ENCODE peak calls at places on chromosomes 4 and X, in nine cellular contexts. One of them, this sample, is unnamed.

GRCh38 chr4:6907658-6908191 is 1.9 kb upstream of the TBC1D14 start:
- DNase-seq in smooth muscle cell of the brain vasculature: no peak
- DNase-seq in psoas muscle: no peak
- DNase-seq in left cardiac atrium: peak
- DNase-seq in small intestine: peak
- DNase-seq in GM20000: peak
- DNase-seq in kidney tubule cell: peak
- DNase-seq in fibroblast of lung: peak
- DNase-seq in H1: peak
- DNase-seq in this sample: no peak

GRCh38 chr4:139331185-139331584 is 28.9 kb upstream of the NDUFC1 start:
- DNase-seq in fibroblast of lung: no peak
- DNase-seq in H1: no peak
- DNase-seq in left cardiac atrium: no peak
- DNase-seq in small intestine: no peak
- DNase-seq in psoas muscle: no peak
- DNase-seq in GM20000: no peak
- DNase-seq in smooth muscle cell of the brain vasculature: no peak
- DNase-seq in kidney tubule cell: peak
- DNase-seq in this sample: no peak

GRCh38 chr4:79598801-79599200 is 190.8 kb upstream of the GK2 start:
- DNase-seq in psoas muscle: no peak
- DNase-seq in left cardiac atrium: no peak
- DNase-seq in GM20000: no peak
- DNase-seq in kidney tubule cell: no peak
- DNase-seq in fibroblast of lung: no peak
- DNase-seq in H1: no peak
- DNase-seq in smooth muscle cell of the brain vasculature: no peak
- DNase-seq in small intestine: no peak
- DNase-seq in this sample: no peak

GRCh38 chrX:102899940-102900916 is 36.8 kb upstream of the RAB40AL start:
- DNase-seq in left cardiac atrium: peak
- DNase-seq in psoas muscle: peak
- DNase-seq in smooth muscle cell of the brain vasculature: peak
- DNase-seq in kidney tubule cell: peak
- DNase-seq in GM20000: peak
- DNase-seq in H1: peak
- DNase-seq in fibroblast of lung: peak
- DNase-seq in small intestine: peak
- DNase-seq in this sample: peak

GRCh38 chr4:2302387-2303119 is 40.6 kb upstream of the MXD4 start:
- DNase-seq in kidney tubule cell: no peak
- DNase-seq in left cardiac atrium: no peak
- DNase-seq in fibroblast of lung: peak
- DNase-seq in psoas muscle: no peak
- DNase-seq in small intestine: no peak
- DNase-seq in smooth muscle cell of the brain vasculature: no peak
- DNase-seq in GM20000: no peak
- DNase-seq in H1: no peak
- DNase-seq in this sample: no peak

GRCh38 chr4:157957905-157958304 is 214.9 kb downstream of the GASK1B start:
- DNase-seq in kidney tubule cell: no peak
- DNase-seq in left cardiac atrium: no peak
- DNase-seq in GM20000: no peak
- DNase-seq in psoas muscle: no peak
- DNase-seq in smooth muscle cell of the brain vasculature: no peak
- DNase-seq in fibroblast of lung: no peak
- DNase-seq in H1: no peak
- DNase-seq in small intestine: no peak
- DNase-seq in this sample: no peak

GRCh38 chr4:145333786-145334185 is 147.9 kb upstream of the SMAD1 start:
- DNase-seq in GM20000: no peak
- DNase-seq in small intestine: no peak
- DNase-seq in H1: no peak
- DNase-seq in psoas muscle: no peak
- DNase-seq in smooth muscle cell of the brain vasculature: no peak
- DNase-seq in left cardiac atrium: no peak
- DNase-seq in fibroblast of lung: no peak
- DNase-seq in kidney tubule cell: no peak
- DNase-seq in this sample: no peak

GRCh38 chr4:65416875-65417274 is 253.4 kb downstream of the EPHA5 start:
- DNase-seq in psoas muscle: no peak
- DNase-seq in GM20000: no peak
- DNase-seq in H1: no peak
- DNase-seq in kidney tubule cell: no peak
- DNase-seq in left cardiac atrium: peak
- DNase-seq in small intestine: peak
- DNase-seq in smooth muscle cell of the brain vasculature: no peak
- DNase-seq in fibroblast of lung: no peak
- DNase-seq in this sample: peak

GRCh38 chr4:102180080-102180479 is 165.2 kb downstream of the SLC39A8 start:
- DNase-seq in fibroblast of lung: no peak
- DNase-seq in small intestine: no peak
- DNase-seq in psoas muscle: no peak
- DNase-seq in H1: no peak
- DNase-seq in GM20000: no peak
- DNase-seq in left cardiac atrium: no peak
- DNase-seq in kidney tubule cell: no peak
- DNase-seq in smooth muscle cell of the brain vasculature: no peak
- DNase-seq in this sample: no peak